ENCODE peak calls at places on chromosomes 16 and 17, in seven cellular contexts. One of them, this sample, is unnamed. For H3K4me1, the result is how much of the 10 kb centered on the place peaks cover.

GRCh38 chr17:63356275-63356905 is 89.7 kb downstream of the CYB561 start:
- DNase-seq in sigmoid colon: no peak
- DNase-seq in thoracic aorta: peak
- DNase-seq in HCT116: peak
- DNase-seq in right atrium auricular region: no peak
- DNase-seq in H1: no peak
- DNase-seq in naive thymus-derived CD4-positive, alpha-beta T cell: no peak
- DNase-seq in this sample: no peak

GRCh38 chr17:73293480-73293911 is 18.3 kb downstream of the CDC42EP4 start:
- DNase-seq in sigmoid colon: peak
- DNase-seq in thoracic aorta: peak
- DNase-seq in HCT116: peak
- DNase-seq in right atrium auricular region: peak
- DNase-seq in H1: no peak
- DNase-seq in naive thymus-derived CD4-positive, alpha-beta T cell: no peak
- DNase-seq in this sample: peak

GRCh38 chr17:71023631-71024030 is 854.3 kb downstream of the KCNJ2 start:
- DNase-seq in sigmoid colon: no peak
- DNase-seq in thoracic aorta: no peak
- DNase-seq in HCT116: no peak
- DNase-seq in right atrium auricular region: no peak
- DNase-seq in H1: no peak
- DNase-seq in naive thymus-derived CD4-positive, alpha-beta T cell: no peak
- DNase-seq in this sample: no peak

GRCh38 chr16:3235856-3236669 is 1.1 kb upstream of the ZNF200 start:
- DNase-seq in sigmoid colon: peak
- DNase-seq in thoracic aorta: no peak
- DNase-seq in HCT116: no peak
- DNase-seq in right atrium auricular region: peak
- DNase-seq in H1: no peak
- DNase-seq in naive thymus-derived CD4-positive, alpha-beta T cell: no peak
- DNase-seq in this sample: no peak

GRCh38 chr17:49616086-49616485 is 40.4 kb downstream of the NXPH3 start:
- DNase-seq in sigmoid colon: no peak
- DNase-seq in thoracic aorta: no peak
- DNase-seq in HCT116: no peak
- DNase-seq in right atrium auricular region: no peak
- DNase-seq in H1: no peak
- DNase-seq in naive thymus-derived CD4-positive, alpha-beta T cell: no peak
- DNase-seq in this sample: no peak

GRCh38 chr17:34581446-34582184 is 2.2 kb downstream of the TMEM132E start:
- DNase-seq in sigmoid colon: no peak
- DNase-seq in thoracic aorta: no peak
- DNase-seq in HCT116: no peak
- DNase-seq in right atrium auricular region: no peak
- DNase-seq in H1: no peak
- DNase-seq in naive thymus-derived CD4-positive, alpha-beta T cell: no peak
- DNase-seq in this sample: no peak

GRCh38 chr17:42310281-42311156 is 22.2 kb downstream of the STAT5A start:
- DNase-seq in sigmoid colon: no peak
- DNase-seq in thoracic aorta: no peak
- DNase-seq in HCT116: no peak
- DNase-seq in right atrium auricular region: no peak
- DNase-seq in H1: no peak
- DNase-seq in naive thymus-derived CD4-positive, alpha-beta T cell: no peak
- DNase-seq in this sample: no peak

GRCh38 chr16:9306753-9307152 is 215.3 kb downstream of the HAPSTR1 start:
- DNase-seq in sigmoid colon: no peak
- DNase-seq in thoracic aorta: no peak
- DNase-seq in HCT116: no peak
- DNase-seq in right atrium auricular region: no peak
- DNase-seq in H1: no peak
- DNase-seq in naive thymus-derived CD4-positive, alpha-beta T cell: no peak
- DNase-seq in this sample: no peak

GRCh38 chr16:69107311-69107962 is 2.0 kb downstream of the HAS3 start:
- DNase-seq in sigmoid colon: no peak
- DNase-seq in thoracic aorta: no peak
- DNase-seq in HCT116: no peak
- DNase-seq in right atrium auricular region: no peak
- DNase-seq in H1: no peak
- DNase-seq in naive thymus-derived CD4-positive, alpha-beta T cell: no peak
- DNase-seq in this sample: no peak

GRCh38 chr17:15981646-15982580 is 17.6 kb downstream of the ZSWIM7 start:
- DNase-seq in sigmoid colon: no peak
- DNase-seq in thoracic aorta: no peak
- DNase-seq in HCT116: no peak
- DNase-seq in right atrium auricular region: no peak
- DNase-seq in H1: no peak
- DNase-seq in naive thymus-derived CD4-positive, alpha-beta T cell: no peak
- DNase-seq in this sample: no peak

GRCh38 chr16:66552288-66553143 is at the start of gene CKLF:
- DNase-seq in sigmoid colon: peak
- DNase-seq in thoracic aorta: peak
- DNase-seq in HCT116: peak
- DNase-seq in right atrium auricular region: peak
- DNase-seq in H1: peak
- DNase-seq in naive thymus-derived CD4-positive, alpha-beta T cell: peak
- DNase-seq in this sample: peak

GRCh38 chr16:74774223-74775139 is at the start of gene FA2H:
- DNase-seq in sigmoid colon: peak
- DNase-seq in thoracic aorta: no peak
- DNase-seq in HCT116: peak
- DNase-seq in right atrium auricular region: no peak
- DNase-seq in H1: peak
- DNase-seq in naive thymus-derived CD4-positive, alpha-beta T cell: peak
- DNase-seq in this sample: peak

GRCh38 chr16:86786338-86786737 is 208.0 kb downstream of the FOXL1 start:
- DNase-seq in sigmoid colon: peak
- DNase-seq in thoracic aorta: no peak
- DNase-seq in HCT116: no peak
- DNase-seq in right atrium auricular region: no peak
- DNase-seq in H1: no peak
- DNase-seq in naive thymus-derived CD4-positive, alpha-beta T cell: no peak
- DNase-seq in this sample: no peak
- H3K27ac ChIP-seq in sigmoid colon: no peak
- H3K27ac ChIP-seq in thoracic aorta: no peak
- H3K27ac ChIP-seq in HCT116: no peak
- H3K27ac ChIP-seq in right atrium auricular region: no peak
- H3K27ac ChIP-seq in H1: no peak
- H3K27ac ChIP-seq in naive thymus-derived CD4-positive, alpha-beta T cell: no peak
- H3K27ac ChIP-seq in this sample: no peak

GRCh38 chr16:49700928-49701685 is 154.8 kb downstream of the ZNF423 start:
- DNase-seq in sigmoid colon: no peak
- DNase-seq in thoracic aorta: no peak
- DNase-seq in HCT116: no peak
- DNase-seq in right atrium auricular region: no peak
- DNase-seq in H1: no peak
- DNase-seq in naive thymus-derived CD4-positive, alpha-beta T cell: no peak
- DNase-seq in this sample: no peak
- H3K4me3 ChIP-seq in sigmoid colon: no peak
- H3K4me3 ChIP-seq in thoracic aorta: peak
- H3K4me3 ChIP-seq in HCT116: no peak
- H3K4me3 ChIP-seq in right atrium auricular region: no peak
- H3K4me3 ChIP-seq in H1: peak
- H3K4me3 ChIP-seq in naive thymus-derived CD4-positive, alpha-beta T cell: no peak
- H3K4me3 ChIP-seq in this sample: no peak

DNA sequence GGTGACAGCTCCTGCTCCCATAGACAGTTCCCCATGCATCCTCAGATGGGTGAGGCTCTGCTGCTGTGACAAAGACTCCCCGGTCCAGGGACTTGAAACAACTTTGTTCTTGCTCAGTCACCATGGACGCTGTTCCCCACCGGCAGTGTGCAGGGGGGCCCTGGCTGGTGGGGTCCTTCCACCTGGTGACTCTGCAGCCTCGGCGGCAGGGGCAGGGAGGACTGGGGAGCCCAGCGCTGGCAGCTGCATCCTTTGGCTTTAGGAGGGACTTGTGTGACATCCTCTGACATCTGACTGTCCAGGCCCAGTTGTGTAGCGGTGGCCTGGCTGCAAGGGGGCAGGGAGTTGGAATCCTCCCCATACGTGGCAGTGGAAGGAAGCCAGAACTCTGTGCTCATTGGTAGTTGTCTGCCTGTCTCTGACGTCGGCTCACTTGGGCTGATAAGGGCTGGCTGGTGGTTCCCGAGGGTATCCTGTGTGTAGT is 107.3 kb downstream of the CMIP start:
- DNase-seq in sigmoid colon: no peak
- DNase-seq in thoracic aorta: no peak
- DNase-seq in HCT116: no peak
- DNase-seq in right atrium auricular region: no peak
- DNase-seq in H1: no peak
- DNase-seq in naive thymus-derived CD4-positive, alpha-beta T cell: no peak
- DNase-seq in this sample: no peak
- H3K4me1 ChIP-seq in sigmoid colon: under half
- H3K4me1 ChIP-seq in thoracic aorta: under half
- H3K4me1 ChIP-seq in HCT116: half or more
- H3K4me1 ChIP-seq in right atrium auricular region: under half
- H3K4me1 ChIP-seq in H1: under half
- H3K4me1 ChIP-seq in naive thymus-derived CD4-positive, alpha-beta T cell: under half
- H3K4me1 ChIP-seq in this sample: under half

GRCh38 chr16:57814896-57815295 is 12.6 kb upstream of the KIFC3 start:
- DNase-seq in sigmoid colon: no peak
- DNase-seq in thoracic aorta: no peak
- DNase-seq in HCT116: no peak
- DNase-seq in right atrium auricular region: no peak
- DNase-seq in H1: no peak
- DNase-seq in naive thymus-derived CD4-positive, alpha-beta T cell: no peak
- DNase-seq in this sample: no peak
- H3K27ac ChIP-seq in sigmoid colon: no peak
- H3K27ac ChIP-seq in thoracic aorta: no peak
- H3K27ac ChIP-seq in HCT116: no peak
- H3K27ac ChIP-seq in right atrium auricular region: no peak
- H3K27ac ChIP-seq in H1: no peak
- H3K27ac ChIP-seq in naive thymus-derived CD4-positive, alpha-beta T cell: no peak
- H3K27ac ChIP-seq in this sample: peak

GRCh38 chr16:79592150-79592549 is 8.4 kb downstream of the MAF start:
- DNase-seq in sigmoid colon: no peak
- DNase-seq in thoracic aorta: no peak
- DNase-seq in HCT116: no peak
- DNase-seq in right atrium auricular region: peak
- DNase-seq in H1: no peak
- DNase-seq in naive thymus-derived CD4-positive, alpha-beta T cell: no peak
- DNase-seq in this sample: no peak
- H3K4me3 ChIP-seq in sigmoid colon: no peak
- H3K4me3 ChIP-seq in thoracic aorta: no peak
- H3K4me3 ChIP-seq in HCT116: no peak
- H3K4me3 ChIP-seq in right atrium auricular region: no peak
- H3K4me3 ChIP-seq in H1: no peak
- H3K4me3 ChIP-seq in naive thymus-derived CD4-positive, alpha-beta T cell: no peak
- H3K4me3 ChIP-seq in this sample: no peak

GRCh38 chr16:1533443-1533951 is at the start of gene TMEM204:
- DNase-seq in sigmoid colon: peak
- DNase-seq in thoracic aorta: no peak
- DNase-seq in HCT116: no peak
- DNase-seq in right atrium auricular region: peak
- DNase-seq in H1: no peak
- DNase-seq in naive thymus-derived CD4-positive, alpha-beta T cell: peak
- DNase-seq in this sample: no peak
- H3K4me1 ChIP-seq in sigmoid colon: half or more
- H3K4me1 ChIP-seq in thoracic aorta: under half
- H3K4me1 ChIP-seq in HCT116: under half
- H3K4me1 ChIP-seq in right atrium auricular region: under half
- H3K4me1 ChIP-seq in H1: under half
- H3K4me1 ChIP-seq in naive thymus-derived CD4-positive, alpha-beta T cell: under half
- H3K4me1 ChIP-seq in this sample: under half

This sample was measured in RWPE2.